ENCODE peak calls at places on chromosomes 16 and 17, in ten cellular contexts. G is transverse colon; Q is BJ; Y is GM12865; H is OCI-LY7; B is right atrium auricular region; Z is CD4-positive, alpha-beta T cell; L is fibroblast of lung; O is IMR-90; T is GM23338. A is an unnamed sample.
A peak's percentile ranks its signal among the peaks of the same experiment; 100 is the strongest.

GRCh38 chr16:3652373-3653037 is 2.0 kb upstream of the DNASE1 start:
- DNase-seq in G (peak; percentile 7), Q (no peak), Y (no peak), H (no peak), B (no peak), Z (no peak), L (no peak), O (no peak), T (no peak), A (no peak)

GRCh38 chr16:60792437-60792836 is 1243.8 kb downstream of the CDH8 start:
- DNase-seq in G (no peak), Q (no peak), Y (no peak), H (no peak), B (no peak), Z (no peak), L (no peak), O (no peak), T (no peak), A (no peak)

GRCh38 chr17:46977348-46977747 is 1.7 kb downstream of the RPRML start:
- DNase-seq in G (peak; percentile 19), Q (no peak), Y (no peak), H (peak; percentile 72), B (no peak), Z (no peak), L (peak; percentile 16), O (peak; percentile 18), T (peak; percentile 97), A (peak; percentile 32)

GRCh38 chr16:87855852-87856715 is 13.2 kb downstream of the SLC7A5 start:
- DNase-seq in G (peak; percentile 85), Q (no peak), Y (peak; percentile 71), H (peak; percentile 70), B (peak; percentile 73), Z (no peak), L (peak; percentile 56), O (peak; percentile 56), T (no peak), A (no peak)

GRCh38 chr16:2064368-2064945 is 16.7 kb downstream of the TSC2 start:
- DNase-seq in G (no peak), Q (no peak), Y (no peak), H (no peak), B (no peak), Z (no peak), L (no peak), O (no peak), T (no peak), A (no peak)

GRCh38 chr17:49638818-49639217 is 39.1 kb downstream of the SPOP start:
- DNase-seq in G (no peak), Q (no peak), Y (no peak), H (no peak), B (no peak), Z (no peak), L (no peak), O (no peak), T (no peak), A (peak; percentile 26)

GRCh38 chr17:42405963-42406495 is 17.0 kb downstream of the CAVIN1 start:
- DNase-seq in G (peak; percentile 87), Q (no peak), Y (peak; percentile 77), H (peak; percentile 79), B (peak; percentile 93), Z (peak; percentile 82), L (peak; percentile 83), O (peak; percentile 59), T (peak; percentile 92), A (peak; percentile 42)

GRCh38 chr16:1509307-1510221 is 16.4 kb downstream of the TELO2 start:
- DNase-seq in G (no peak), Q (no peak), Y (no peak), H (no peak), B (no peak), Z (no peak), L (no peak), O (no peak), T (no peak), A (no peak)

GRCh38 chr17:69117855-69118758 is 23.6 kb downstream of the ABCA6 start:
- DNase-seq in G (no peak), Q (no peak), Y (peak; percentile 64), H (peak; percentile 85), B (no peak), Z (no peak), L (no peak), O (no peak), T (no peak), A (no peak)

GRCh38 chr16:48117217-48118105 is 38.3 kb downstream of the ABCC12 start:
- DNase-seq in G (peak; percentile 23), Q (no peak), Y (peak; percentile 78), H (peak; percentile 71), B (no peak), Z (peak; percentile 25), L (peak; percentile 47), O (no peak), T (peak; percentile 87), A (no peak)

GRCh38 chr16:30992381-30992780 is 7.4 kb downstream of the HSD3B7 start:
- DNase-seq in G (no peak), Q (no peak), Y (no peak), H (no peak), B (no peak), Z (no peak), L (no peak), O (no peak), T (no peak), A (no peak)

GRCh38 chr17:68198931-68199836 is 48.7 kb upstream of the AMZ2 start:
- DNase-seq in G (no peak), Q (no peak), Y (no peak), H (no peak), B (no peak), Z (peak; percentile 37), L (peak; percentile 21), O (no peak), T (peak; percentile 58), A (no peak)

GRCh38 chr16:1257561-1258217 is 1.8 kb downstream of the TPSD1 start:
- DNase-seq in G (no peak), Q (no peak), Y (no peak), H (no peak), B (no peak), Z (no peak), L (no peak), O (no peak), T (no peak), A (no peak)

GRCh38 chr17:73493212-73493814 is 150.9 kb downstream of the SDK2 start:
- DNase-seq in G (no peak), Q (no peak), Y (no peak), H (no peak), B (no peak), Z (no peak), L (no peak), O (no peak), T (peak; percentile 69), A (no peak)

GRCh38 chr17:74288785-74289184 is 14.8 kb downstream of the DNAI2 start:
- DNase-seq in G (no peak), Q (no peak), Y (peak; percentile 85), H (no peak), B (no peak), Z (no peak), L (no peak), O (no peak), T (no peak), A (no peak)

GRCh38 chr17:9875441-9875840 is 29.6 kb downstream of the RCVRN start:
- DNase-seq in G (no peak), Q (peak; percentile 50), Y (no peak), H (no peak), B (no peak), Z (no peak), L (peak; percentile 85), O (peak; percentile 61), T (peak; percentile 11), A (peak; percentile 39)

GRCh38 chr16:62254847-62255246 is 218.6 kb upstream of the CDH8 start:
- DNase-seq in G (no peak), Q (no peak), Y (no peak), H (no peak), B (no peak), Z (no peak), L (no peak), O (no peak), T (no peak), A (no peak)

GRCh38 chr16:62253926-62254325 is 217.7 kb upstream of the CDH8 start:
- DNase-seq in G (no peak), Q (no peak), Y (no peak), H (no peak), B (no peak), Z (no peak), L (no peak), O (no peak), T (no peak), A (no peak)

DNA sequence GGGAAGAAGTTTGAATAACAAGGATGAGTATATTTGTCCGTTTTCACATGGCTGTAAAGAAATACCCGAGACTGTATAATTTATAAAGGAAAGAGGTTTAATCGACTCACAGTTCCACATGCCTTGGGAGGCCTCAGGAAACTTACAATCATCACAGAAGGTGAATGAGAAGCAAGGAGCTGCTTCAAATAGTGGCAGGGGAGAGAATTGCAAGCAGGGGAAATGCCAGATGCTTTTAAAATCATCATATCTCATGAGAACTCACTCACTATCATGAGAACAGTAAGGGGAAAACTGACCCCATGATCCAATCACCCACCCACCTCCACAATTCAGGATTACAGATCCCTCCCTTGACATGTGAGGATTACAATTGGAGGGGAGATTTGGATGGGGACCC is 212.8 kb upstream of the CDH8 start:
- DNase-seq in G (no peak), Q (no peak), Y (no peak), H (no peak), B (no peak), Z (no peak), L (no peak), O (no peak), T (peak; percentile 18), A (no peak)
- TF ChIP-seq CTCF in G (no peak), Q (no peak), Y (no peak), H (no peak), B (no peak), Z (no peak), L (no peak), O (no peak), T (peak; percentile 29), A (no peak)

GRCh38 chr17:1628856-1629646 is 417 bp upstream of the SLC43A2 start:
- DNase-seq in G (peak; percentile 95), Q (peak; percentile 56), Y (peak; percentile 97), H (peak; percentile 96), B (peak; percentile 97), Z (peak; percentile 76), L (peak; percentile 90), O (peak; percentile 87), T (peak; percentile 98), A (peak; percentile 89)
- TF ChIP-seq CTCF in G (peak; percentile 18), Q (no peak), Y (peak; percentile 39), H (peak; percentile 74), B (peak; percentile 75), Z (no peak), L (no peak), O (peak; percentile 42), T (peak; percentile 13), A (peak; percentile 75)

GRCh38 chr17:77528516-77529327 is 388.0 kb downstream of the SEC14L1 start:
- DNase-seq in G (no peak), Q (no peak), Y (no peak), H (no peak), B (no peak), Z (peak; percentile 4), L (no peak), O (no peak), T (peak; percentile 87), A (no peak)
- TF ChIP-seq CTCF in G (no peak), Q (no peak), Y (no peak), H (no peak), B (no peak), Z (no peak), L (no peak), O (no peak), T (peak; percentile 41), A (no peak)

DNA sequence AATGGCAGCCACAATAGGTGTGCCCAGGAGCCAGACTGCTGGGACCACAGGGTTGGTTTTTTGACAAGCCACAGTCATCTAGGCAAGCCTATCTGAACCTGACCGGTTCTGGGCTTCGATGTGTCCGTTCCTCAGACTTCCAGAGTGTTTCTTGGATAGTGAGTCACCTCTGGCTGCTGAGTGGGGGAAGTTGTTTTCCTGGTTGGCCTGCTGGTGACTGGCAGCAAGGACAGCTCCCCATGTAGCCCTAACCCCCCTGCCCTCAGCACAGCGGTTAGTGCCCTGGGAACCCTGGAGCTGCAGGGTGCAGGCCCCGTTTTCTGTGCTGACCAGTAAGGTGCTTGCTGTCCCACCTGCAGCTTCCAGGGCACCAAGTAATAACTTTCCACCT is 65.5 kb downstream of the PLD6 start:
- DNase-seq in G (no peak), Q (peak; percentile 8), Y (no peak), H (no peak), B (no peak), Z (no peak), L (peak; percentile 48), O (peak; percentile 79), T (no peak), A (peak; percentile 86)
- TF ChIP-seq CTCF in G (no peak), Q (peak; percentile 29), Y (no peak), H (no peak), B (no peak), Z (no peak), L (peak; percentile 27), O (peak; percentile 19), T (no peak), A (peak; percentile 55)